ENCODE peak calls at places on chromosomes 4 and X, in five cellular contexts. One of them, this sample, is unnamed.

GRCh38 chr4:105990933-105991332 is 95.7 kb downstream of the NPNT start:
- DNase-seq in H1: no peak
- DNase-seq in HepG2: no peak
- DNase-seq in HCT116: peak; percentile 54
- DNase-seq in K562: no peak
- DNase-seq in this sample: no peak

GRCh38 chr4:6548201-6548881 is 26.6 kb upstream of the MAN2B2 start:
- DNase-seq in HCT116: peak; percentile 46
- DNase-seq in HepG2: peak; percentile 22
- DNase-seq in K562: peak; percentile 61
- DNase-seq in H1: peak; percentile 27
- DNase-seq in this sample: no peak

GRCh38 chr4:815464-816146 is 10.3 kb downstream of the CPLX1 start:
- DNase-seq in H1: no peak
- DNase-seq in HepG2: peak; percentile 91
- DNase-seq in K562: no peak
- DNase-seq in HCT116: no peak
- DNase-seq in this sample: no peak

GRCh38 chrX:54043696-54044125 is 562 bp downstream of the PHF8 start:
- DNase-seq in HepG2: no peak
- DNase-seq in H1: no peak
- DNase-seq in K562: peak; percentile 47
- DNase-seq in HCT116: no peak
- DNase-seq in this sample: no peak

GRCh38 chrX:38347136-38347535 is 5.3 kb upstream of the OTC start:
- DNase-seq in K562: no peak
- DNase-seq in H1: no peak
- DNase-seq in HepG2: no peak
- DNase-seq in HCT116: no peak
- DNase-seq in this sample: no peak

GRCh38 chrX:31227250-31227649 is 155.4 kb upstream of the FTHL17 start:
- DNase-seq in H1: no peak
- DNase-seq in K562: no peak
- DNase-seq in HepG2: peak; percentile 63
- DNase-seq in HCT116: no peak
- DNase-seq in this sample: no peak

GRCh38 chr4:187396106-187396505 is 599.5 kb upstream of the ZFP42 start:
- DNase-seq in K562: no peak
- DNase-seq in HCT116: no peak
- DNase-seq in H1: no peak
- DNase-seq in HepG2: no peak
- DNase-seq in this sample: no peak

GRCh38 chr4:2793920-2794706 is 1.2 kb downstream of the SH3BP2 start:
- DNase-seq in K562: no peak
- DNase-seq in H1: no peak
- DNase-seq in HCT116: no peak
- DNase-seq in HepG2: peak; percentile 69
- DNase-seq in this sample: no peak

GRCh38 chrX:31423575-31424284 is 351.9 kb upstream of the FTHL17 start:
- DNase-seq in HCT116: no peak
- DNase-seq in H1: peak; percentile 5
- DNase-seq in HepG2: peak; percentile 15
- DNase-seq in K562: peak; percentile 11
- DNase-seq in this sample: no peak

GRCh38 chrX:120358687-120359086 is 3.2 kb upstream of the ATP1B4 start:
- DNase-seq in H1: no peak
- DNase-seq in HepG2: no peak
- DNase-seq in K562: no peak
- DNase-seq in HCT116: no peak
- DNase-seq in this sample: no peak

GRCh38 chr4:116688536-116688935 is 396.8 kb downstream of the TRAM1L1 start:
- DNase-seq in HCT116: no peak
- DNase-seq in HepG2: no peak
- DNase-seq in H1: no peak
- DNase-seq in K562: no peak
- DNase-seq in this sample: no peak

GRCh38 chrX:93468075-93468474 is 205.3 kb downstream of the NAP1L3 start:
- DNase-seq in H1: no peak
- DNase-seq in K562: no peak
- DNase-seq in HepG2: no peak
- DNase-seq in HCT116: no peak
- DNase-seq in this sample: no peak

GRCh38 chr4:83390965-83391364 is 56.3 kb upstream of the HPSE start:
- DNase-seq in HepG2: no peak
- DNase-seq in HCT116: no peak
- DNase-seq in K562: no peak
- DNase-seq in H1: no peak
- DNase-seq in this sample: no peak

GRCh38 chr4:53116959-53117358 is 248.9 kb downstream of the SCFD2 start:
- DNase-seq in HCT116: no peak
- DNase-seq in K562: no peak
- DNase-seq in H1: no peak
- DNase-seq in HepG2: no peak
- DNase-seq in this sample: no peak

GRCh38 chr4:119106036-119107000 is 29.3 kb upstream of the MYOZ2 start:
- DNase-seq in H1: no peak
- DNase-seq in HepG2: no peak
- DNase-seq in K562: no peak
- DNase-seq in HCT116: no peak
- DNase-seq in this sample: no peak

GRCh38 chrX:97668126-97668525 is 784.4 kb downstream of the RPA4 start:
- DNase-seq in HCT116: no peak
- DNase-seq in K562: no peak
- DNase-seq in H1: no peak
- DNase-seq in HepG2: no peak
- DNase-seq in this sample: no peak

GRCh38 chrX:53089224-53089842 is 4.6 kb upstream of the KANTR start:
- DNase-seq in K562: peak; percentile 47
- DNase-seq in HCT116: peak; percentile 34
- DNase-seq in HepG2: no peak
- DNase-seq in H1: no peak
- DNase-seq in this sample: no peak

GRCh38 chr4:15469402-15470148 is at the start of gene CC2D2A:
- DNase-seq in K562: no peak
- DNase-seq in HepG2: no peak
- DNase-seq in H1: no peak
- DNase-seq in HCT116: no peak
- DNase-seq in this sample: no peak

GRCh38 chr4:97627785-97628184 is 515.5 kb downstream of the STPG2 start:
- DNase-seq in HCT116: no peak
- DNase-seq in HepG2: no peak
- DNase-seq in H1: no peak
- DNase-seq in K562: no peak
- DNase-seq in this sample: no peak

GRCh38 chr4:118076958-118077766 is 42.9 kb downstream of the NDST3 start:
- DNase-seq in K562: no peak
- DNase-seq in H1: no peak
- DNase-seq in HepG2: peak; percentile 31
- DNase-seq in HCT116: peak; percentile 32
- DNase-seq in this sample: no peak

GRCh38 chr4:106083065-106083464 is 187.8 kb downstream of the NPNT start:
- DNase-seq in K562: no peak
- DNase-seq in H1: no peak
- DNase-seq in HCT116: no peak
- DNase-seq in HepG2: no peak
- DNase-seq in this sample: no peak

GRCh38 chrX:110282922-110283321 is 35.0 kb downstream of the AMMECR1 start:
- DNase-seq in H1: no peak
- DNase-seq in K562: no peak
- DNase-seq in HepG2: no peak
- DNase-seq in HCT116: no peak
- DNase-seq in this sample: no peak

GRCh38 chrX:95536661-95537060 is 1148.0 kb upstream of the DIAPH2 start:
- DNase-seq in K562: no peak
- DNase-seq in H1: no peak
- DNase-seq in HepG2: no peak
- DNase-seq in HCT116: no peak
- DNase-seq in this sample: no peak

GRCh38 chr4:112967109-112967508 is 82.3 kb upstream of the ANK2 start:
- DNase-seq in HCT116: no peak
- DNase-seq in K562: no peak
- DNase-seq in H1: no peak
- DNase-seq in HepG2: no peak
- DNase-seq in this sample: no peak

GRCh38 chr4:147831452-147832192 is 99.7 kb downstream of the ARHGAP10 start:
- DNase-seq in HCT116: peak; percentile 87
- DNase-seq in H1: no peak
- DNase-seq in K562: no peak
- DNase-seq in HepG2: no peak
- DNase-seq in this sample: no peak

GRCh38 chr4:175412161-175412560 is 399.9 kb downstream of the GPM6A start:
- DNase-seq in H1: no peak
- DNase-seq in K562: no peak
- DNase-seq in HCT116: no peak
- DNase-seq in HepG2: no peak
- DNase-seq in this sample: no peak

GRCh38 chr4:140705625-140706275 is 50.4 kb downstream of the TBC1D9 start:
- DNase-seq in HepG2: no peak
- DNase-seq in K562: no peak
- DNase-seq in HCT116: no peak
- DNase-seq in H1: no peak
- DNase-seq in this sample: no peak

GRCh38 chrX:74535211-74535621 is 79.2 kb downstream of the RLIM start:
- DNase-seq in K562: peak; percentile 9
- DNase-seq in HCT116: peak; percentile 21
- DNase-seq in H1: no peak
- DNase-seq in HepG2: peak; percentile 16
- DNase-seq in this sample: no peak
- TF ChIP-seq JUND in K562: no peak
- TF ChIP-seq JUND in HCT116: no peak
- TF ChIP-seq JUND in H1: no peak
- TF ChIP-seq JUND in HepG2: no peak
- TF ChIP-seq JUND in this sample: no peak

DNA sequence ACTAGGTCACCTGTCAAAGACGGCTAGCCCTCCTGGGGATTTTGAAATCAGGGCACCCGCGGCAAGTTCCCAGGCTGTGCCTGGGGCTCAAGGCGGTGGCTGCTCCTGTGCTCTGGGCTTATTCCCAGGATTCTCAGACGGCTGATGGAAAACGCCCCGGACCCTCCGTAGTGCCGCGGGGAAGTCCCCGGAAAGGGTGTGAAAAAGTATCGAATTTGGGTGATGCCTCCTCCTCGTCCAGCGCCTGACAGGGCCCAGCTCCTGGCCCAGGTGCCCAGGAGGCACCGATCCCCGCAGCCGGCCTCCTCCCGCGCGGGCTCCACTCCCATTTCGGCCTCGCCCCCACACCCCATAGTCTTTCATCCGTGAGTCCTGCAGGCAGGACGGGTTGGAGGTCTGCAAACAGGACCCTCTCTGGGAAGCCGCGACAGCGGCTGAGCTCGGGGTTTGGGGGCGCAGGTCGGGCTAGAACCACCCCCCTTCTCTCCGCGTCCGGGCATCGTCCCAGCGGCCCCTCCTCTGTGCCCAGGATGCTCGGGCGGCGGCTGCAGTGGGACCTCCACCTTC is 1.1 kb upstream of the NSG1 start:
- DNase-seq in HCT116: no peak
- DNase-seq in HepG2: no peak
- DNase-seq in K562: no peak
- DNase-seq in H1: no peak
- DNase-seq in this sample: no peak
- TF ChIP-seq ATF3 in HCT116: no peak
- TF ChIP-seq ATF3 in HepG2: no peak
- TF ChIP-seq ATF3 in K562: no peak
- TF ChIP-seq ATF3 in H1: no peak
- TF ChIP-seq ATF3 in this sample: no peak

GRCh38 chr4:152255437-152255836 is 280.5 kb downstream of the FBXW7 start:
- DNase-seq in HepG2: no peak
- DNase-seq in H1: no peak
- DNase-seq in HCT116: peak; percentile 48
- DNase-seq in K562: no peak
- DNase-seq in this sample: peak; percentile 63
- TF ChIP-seq JUND in HepG2: no peak
- TF ChIP-seq JUND in H1: no peak
- TF ChIP-seq JUND in HCT116: no peak
- TF ChIP-seq JUND in K562: no peak
- TF ChIP-seq JUND in this sample: no peak

GRCh38 chr4:185651137-185651677 is 115.9 kb upstream of the PDLIM3 start:
- DNase-seq in HCT116: no peak
- DNase-seq in HepG2: peak; percentile 72
- DNase-seq in K562: no peak
- DNase-seq in H1: no peak
- DNase-seq in this sample: no peak
- TF ChIP-seq ATF3 in HCT116: no peak
- TF ChIP-seq ATF3 in HepG2: no peak
- TF ChIP-seq ATF3 in K562: no peak
- TF ChIP-seq ATF3 in H1: no peak
- TF ChIP-seq ATF3 in this sample: no peak

GRCh38 chrX:153879741-153880439 is 6.1 kb downstream of the L1CAM start:
- DNase-seq in HCT116: no peak
- DNase-seq in K562: no peak
- DNase-seq in HepG2: no peak
- DNase-seq in H1: no peak
- DNase-seq in this sample: no peak
- TF ChIP-seq JUND in HCT116: no peak
- TF ChIP-seq JUND in K562: no peak
- TF ChIP-seq JUND in HepG2: no peak
- TF ChIP-seq JUND in H1: no peak
- TF ChIP-seq JUND in this sample: no peak